ENCODE peak calls at places on chromosomes 11 and 22, in five cellular contexts. One of them, this sample, is unnamed.

GRCh38 chr11:116175707-116176106 is 597.1 kb downstream of the BUD13 start:
- DNase-seq in HCT116: no peak
- DNase-seq in body of pancreas: no peak
- DNase-seq in esophagus squamous epithelium: no peak
- DNase-seq in A549: no peak
- DNase-seq in this sample: no peak

GRCh38 chr11:68467446-68467845 is 6.9 kb downstream of the PPP6R3 start:
- DNase-seq in body of pancreas: no peak
- DNase-seq in A549: no peak
- DNase-seq in HCT116: no peak
- DNase-seq in esophagus squamous epithelium: no peak
- DNase-seq in this sample: no peak

GRCh38 chr22:19224557-19224956 is 46.0 kb upstream of the SLC25A1 start:
- DNase-seq in A549: no peak
- DNase-seq in body of pancreas: no peak
- DNase-seq in HCT116: no peak
- DNase-seq in esophagus squamous epithelium: no peak
- DNase-seq in this sample: no peak

GRCh38 chr22:31929126-31929928 is 15.0 kb upstream of the YWHAH start:
- DNase-seq in body of pancreas: no peak
- DNase-seq in A549: no peak
- DNase-seq in esophagus squamous epithelium: no peak
- DNase-seq in HCT116: no peak
- DNase-seq in this sample: no peak

GRCh38 chr22:40452730-40453487 is 82.5 kb downstream of the SGSM3 start:
- DNase-seq in A549: no peak
- DNase-seq in body of pancreas: no peak
- DNase-seq in HCT116: no peak
- DNase-seq in esophagus squamous epithelium: no peak
- DNase-seq in this sample: no peak

GRCh38 chr22:19085233-19086043 is 36.8 kb downstream of the DGCR2 start:
- DNase-seq in A549: peak; percentile 31
- DNase-seq in HCT116: no peak
- DNase-seq in body of pancreas: no peak
- DNase-seq in esophagus squamous epithelium: no peak
- DNase-seq in this sample: no peak

GRCh38 chr11:460331-461199 is 10.5 kb downstream of the PTDSS2 start:
- DNase-seq in HCT116: no peak
- DNase-seq in body of pancreas: no peak
- DNase-seq in A549: peak; percentile 44
- DNase-seq in esophagus squamous epithelium: no peak
- DNase-seq in this sample: no peak

GRCh38 chr11:86497310-86497709 is 122.6 kb downstream of the CCDC81 start:
- DNase-seq in esophagus squamous epithelium: no peak
- DNase-seq in body of pancreas: no peak
- DNase-seq in A549: no peak
- DNase-seq in HCT116: no peak
- DNase-seq in this sample: no peak

GRCh38 chr11:11847082-11847481 is 5.3 kb downstream of the USP47 start:
- DNase-seq in body of pancreas: no peak
- DNase-seq in HCT116: no peak
- DNase-seq in A549: no peak
- DNase-seq in esophagus squamous epithelium: no peak
- DNase-seq in this sample: no peak

GRCh38 chr22:36301384-36301828 is 48.5 kb downstream of the APOL1 start:
- DNase-seq in HCT116: peak; percentile 29
- DNase-seq in esophagus squamous epithelium: no peak
- DNase-seq in A549: peak; percentile 28
- DNase-seq in body of pancreas: peak; percentile 80
- DNase-seq in this sample: peak; percentile 77

GRCh38 chr11:70799386-70799785 is 401.1 kb downstream of the CTTN start:
- DNase-seq in A549: no peak
- DNase-seq in body of pancreas: no peak
- DNase-seq in esophagus squamous epithelium: no peak
- DNase-seq in HCT116: no peak
- DNase-seq in this sample: no peak

GRCh38 chr11:82899191-82899820 is 924 bp downstream of the PRCP start:
- DNase-seq in body of pancreas: no peak
- DNase-seq in esophagus squamous epithelium: no peak
- DNase-seq in A549: no peak
- DNase-seq in HCT116: no peak
- DNase-seq in this sample: no peak

GRCh38 chr11:102680945-102681344 is 24.6 kb downstream of the MMP27 start:
- DNase-seq in body of pancreas: peak; percentile 20
- DNase-seq in esophagus squamous epithelium: no peak
- DNase-seq in HCT116: no peak
- DNase-seq in A549: no peak
- DNase-seq in this sample: no peak

GRCh38 chr22:48942698-48943566 is 884.7 kb downstream of the BRD1 start:
- DNase-seq in HCT116: no peak
- DNase-seq in esophagus squamous epithelium: no peak
- DNase-seq in body of pancreas: no peak
- DNase-seq in A549: no peak
- DNase-seq in this sample: no peak

GRCh38 chr22:47029244-47030001 is 267.0 kb downstream of the TBC1D22A start:
- DNase-seq in esophagus squamous epithelium: no peak
- DNase-seq in A549: no peak
- DNase-seq in HCT116: no peak
- DNase-seq in body of pancreas: no peak
- DNase-seq in this sample: no peak

GRCh38 chr11:20355221-20356219 is 8.0 kb upstream of the HTATIP2 start:
- DNase-seq in body of pancreas: peak; percentile 28
- DNase-seq in A549: peak; percentile 52
- DNase-seq in esophagus squamous epithelium: no peak
- DNase-seq in HCT116: peak; percentile 54
- DNase-seq in this sample: no peak

GRCh38 chr11:130847517-130847916 is 68.8 kb downstream of the SNX19 start:
- DNase-seq in esophagus squamous epithelium: no peak
- DNase-seq in HCT116: peak; percentile 46
- DNase-seq in A549: peak; percentile 58
- DNase-seq in body of pancreas: no peak
- DNase-seq in this sample: no peak

GRCh38 chr11:116702772-116703360 is 69.9 kb downstream of the BUD13 start:
- DNase-seq in A549: no peak
- DNase-seq in body of pancreas: no peak
- DNase-seq in esophagus squamous epithelium: no peak
- DNase-seq in HCT116: no peak
- DNase-seq in this sample: no peak

GRCh38 chr11:44311339-44312261 is 1.7 kb upstream of the ALX4 start:
- DNase-seq in HCT116: no peak
- DNase-seq in body of pancreas: no peak
- DNase-seq in esophagus squamous epithelium: no peak
- DNase-seq in A549: no peak
- DNase-seq in this sample: no peak

GRCh38 chr11:2300936-2301630 is 635 bp downstream of the C11orf21 start:
- DNase-seq in body of pancreas: no peak
- DNase-seq in esophagus squamous epithelium: no peak
- DNase-seq in HCT116: no peak
- DNase-seq in A549: no peak
- DNase-seq in this sample: no peak

GRCh38 chr11:96051820-96052219 is 127.9 kb upstream of the MTMR2 start:
- DNase-seq in body of pancreas: no peak
- DNase-seq in A549: no peak
- DNase-seq in HCT116: no peak
- DNase-seq in esophagus squamous epithelium: no peak
- DNase-seq in this sample: no peak

GRCh38 chr11:86523738-86524602 is 148.4 kb downstream of the ME3 start:
- DNase-seq in body of pancreas: peak; percentile 67
- DNase-seq in HCT116: peak; percentile 91
- DNase-seq in A549: peak; percentile 97
- DNase-seq in esophagus squamous epithelium: no peak
- DNase-seq in this sample: no peak

GRCh38 chr11:94623120-94623735 is 56.1 kb downstream of the PIWIL4 start:
- DNase-seq in HCT116: peak; percentile 88
- DNase-seq in A549: peak; percentile 60
- DNase-seq in body of pancreas: peak; percentile 73
- DNase-seq in esophagus squamous epithelium: no peak
- DNase-seq in this sample: peak; percentile 70

GRCh38 chr11:8656291-8656690 is 26.2 kb downstream of the TRIM66 start:
- DNase-seq in A549: no peak
- DNase-seq in esophagus squamous epithelium: no peak
- DNase-seq in body of pancreas: no peak
- DNase-seq in HCT116: no peak
- DNase-seq in this sample: no peak

GRCh38 chr11:19627566-19627965 is 85.1 kb upstream of the NAV2 start:
- DNase-seq in A549: no peak
- DNase-seq in HCT116: no peak
- DNase-seq in body of pancreas: no peak
- DNase-seq in esophagus squamous epithelium: no peak
- DNase-seq in this sample: no peak

GRCh38 chr11:66745356-66746235 is 16.6 kb upstream of the SPTBN2 start:
- DNase-seq in body of pancreas: peak; percentile 29
- DNase-seq in A549: peak; percentile 58
- DNase-seq in esophagus squamous epithelium: no peak
- DNase-seq in HCT116: no peak
- DNase-seq in this sample: peak; percentile 30

GRCh38 chr11:118383657-118384056 is 17.7 kb upstream of the ATP5MG start:
- DNase-seq in HCT116: no peak
- DNase-seq in A549: no peak
- DNase-seq in body of pancreas: no peak
- DNase-seq in esophagus squamous epithelium: no peak
- DNase-seq in this sample: no peak

GRCh38 chr22:37126882-37127281 is 17.4 kb upstream of the TMPRSS6 start:
- DNase-seq in esophagus squamous epithelium: no peak
- DNase-seq in body of pancreas: no peak
- DNase-seq in HCT116: no peak
- DNase-seq in A549: peak; percentile 19
- DNase-seq in this sample: no peak

GRCh38 chr11:65419773-65420481 is 2.7 kb upstream of the NEAT1 start:
- DNase-seq in A549: no peak
- DNase-seq in HCT116: peak; percentile 77
- DNase-seq in body of pancreas: peak; percentile 98
- DNase-seq in esophagus squamous epithelium: peak; percentile 65
- DNase-seq in this sample: peak; percentile 98

GRCh38 chr11:5500391-5500790 is 9.4 kb downstream of the UBQLN3 start:
- DNase-seq in esophagus squamous epithelium: no peak
- DNase-seq in HCT116: no peak
- DNase-seq in body of pancreas: no peak
- DNase-seq in A549: no peak
- DNase-seq in this sample: no peak

GRCh38 chr11:119626197-119626909 is 102.6 kb downstream of the NECTIN1 start:
- DNase-seq in HCT116: no peak
- DNase-seq in A549: no peak
- DNase-seq in esophagus squamous epithelium: no peak
- DNase-seq in body of pancreas: no peak
- DNase-seq in this sample: no peak
- TF ChIP-seq POLR2A in HCT116: no peak
- TF ChIP-seq POLR2A in A549: no peak
- TF ChIP-seq POLR2A in esophagus squamous epithelium: no peak
- TF ChIP-seq POLR2A in body of pancreas: no peak
- TF ChIP-seq POLR2A in this sample: no peak

DNA sequence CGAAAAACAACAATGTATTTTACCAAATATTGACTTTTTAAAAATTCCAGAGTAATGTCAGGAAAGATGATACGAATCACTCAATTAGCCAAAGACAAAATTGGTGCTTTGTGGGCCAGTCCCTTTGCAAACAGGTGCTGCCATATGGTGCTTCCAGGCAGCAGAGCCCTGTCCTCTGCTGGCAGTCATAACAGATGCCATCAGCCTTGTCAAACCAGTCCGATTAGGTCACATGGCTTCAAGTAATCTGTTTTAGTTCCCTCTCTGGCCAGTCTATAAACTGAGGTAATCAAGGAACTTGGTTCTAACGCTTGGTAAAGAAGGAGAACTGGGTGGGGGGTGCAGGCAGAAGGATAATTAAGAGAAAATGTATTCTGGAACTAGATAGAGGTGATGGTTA is 49.1 kb upstream of the CAPRIN1 start:
- DNase-seq in A549: no peak
- DNase-seq in body of pancreas: peak; percentile 28
- DNase-seq in HCT116: no peak
- DNase-seq in esophagus squamous epithelium: no peak
- DNase-seq in this sample: peak; percentile 84
- TF ChIP-seq CTCF in A549: no peak
- TF ChIP-seq CTCF in body of pancreas: no peak
- TF ChIP-seq CTCF in HCT116: no peak
- TF ChIP-seq CTCF in esophagus squamous epithelium: no peak
- TF ChIP-seq CTCF in this sample: no peak

DNA sequence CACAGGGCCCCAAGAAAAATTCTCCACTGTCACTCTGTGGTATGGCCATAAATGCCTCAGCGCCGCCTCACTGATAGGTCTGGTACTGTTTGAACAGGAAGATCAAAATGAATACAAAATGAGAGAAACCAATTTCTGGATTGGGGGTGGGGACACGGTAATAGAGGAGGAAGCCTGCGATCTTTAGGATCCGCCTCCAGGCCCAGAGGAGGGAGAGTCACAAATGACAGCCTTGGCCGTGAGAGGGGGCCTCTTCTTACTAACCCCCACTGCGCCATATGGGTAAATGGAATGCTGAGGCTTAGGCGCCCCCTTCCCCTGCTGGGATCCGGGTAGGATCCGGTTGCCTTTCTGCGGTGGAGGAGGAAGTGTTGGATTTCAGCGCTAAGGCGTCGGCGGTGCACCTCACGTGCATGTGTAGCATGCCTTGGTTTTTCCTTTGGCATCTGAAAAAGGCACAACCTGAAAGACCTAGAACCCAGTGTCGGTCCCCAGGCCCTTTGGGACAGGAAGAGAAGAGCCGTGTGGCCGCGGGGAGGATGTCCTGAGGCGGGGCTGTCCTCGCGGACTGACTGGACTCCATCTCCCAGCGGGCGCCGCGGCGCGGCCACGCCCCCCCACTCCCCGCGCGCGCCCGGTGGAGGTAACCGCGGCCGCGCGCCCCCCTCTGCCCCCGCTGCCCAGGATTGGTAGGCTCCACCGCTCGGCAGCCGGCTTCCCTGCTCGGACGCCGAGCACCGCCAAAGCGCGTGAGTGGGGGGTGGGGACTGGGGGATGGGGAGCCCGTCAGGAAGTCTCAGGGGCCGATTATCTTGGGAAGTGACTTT is 718 bp upstream of the MADD start:
- DNase-seq in HCT116: peak; percentile 47
- DNase-seq in body of pancreas: peak; percentile 93
- DNase-seq in A549: peak; percentile 89
- DNase-seq in esophagus squamous epithelium: peak; percentile 43
- DNase-seq in this sample: peak; percentile 90
- TF ChIP-seq POLR2A in HCT116: peak; percentile 9
- TF ChIP-seq POLR2A in body of pancreas: peak; percentile 57
- TF ChIP-seq POLR2A in A549: peak; percentile 55
- TF ChIP-seq POLR2A in esophagus squamous epithelium: no peak
- TF ChIP-seq POLR2A in this sample: no peak

GRCh38 chr11:132008872-132009271 is 638.5 kb downstream of the NTM start:
- DNase-seq in HCT116: no peak
- DNase-seq in body of pancreas: no peak
- DNase-seq in esophagus squamous epithelium: no peak
- DNase-seq in A549: no peak
- DNase-seq in this sample: no peak
- TF ChIP-seq CTCF in HCT116: no peak
- TF ChIP-seq CTCF in body of pancreas: no peak
- TF ChIP-seq CTCF in esophagus squamous epithelium: no peak
- TF ChIP-seq CTCF in A549: no peak
- TF ChIP-seq CTCF in this sample: no peak

DNA sequence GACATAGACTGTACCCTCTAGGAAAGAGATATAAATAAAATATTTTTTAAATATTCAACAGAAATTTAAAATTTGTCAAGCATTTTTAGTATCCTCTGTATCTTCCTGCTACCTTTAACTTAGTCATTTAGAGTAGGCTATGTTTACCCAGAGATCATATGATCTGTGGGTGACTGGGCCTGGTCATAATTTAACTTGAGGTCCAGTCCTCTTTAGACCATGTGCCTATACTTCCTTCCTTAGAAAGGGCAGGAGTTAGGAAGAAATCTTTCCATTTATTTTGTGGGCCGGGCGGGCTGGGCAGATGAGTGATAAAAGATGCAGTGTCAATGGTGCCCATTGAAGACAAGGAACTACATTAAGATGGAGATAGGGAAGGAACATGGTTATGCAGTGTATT is 31.0 kb upstream of the PDE3B start:
- DNase-seq in HCT116: no peak
- DNase-seq in body of pancreas: peak; percentile 8
- DNase-seq in esophagus squamous epithelium: no peak
- DNase-seq in A549: no peak
- DNase-seq in this sample: no peak
- TF ChIP-seq POLR2A in HCT116: no peak
- TF ChIP-seq POLR2A in body of pancreas: no peak
- TF ChIP-seq POLR2A in esophagus squamous epithelium: no peak
- TF ChIP-seq POLR2A in A549: no peak
- TF ChIP-seq POLR2A in this sample: no peak